ENCODE peak calls at places on chromosomes 4 and X, in ten cellular contexts. I is mesenchymal stem cell; O is cardiac muscle cell; L is CD8-positive, alpha-beta memory T cell; V is right cardiac atrium; H is PC-3; D is tibial nerve; S is GM23248; W is left lung; R is CD8-positive, alpha-beta T cell. T is an unnamed sample.

GRCh38 chr4:3389186-3389878 is 52.4 kb upstream of the HGFAC start:
- DNase-seq in W (peak), L (no peak), I (no peak), V (no peak), S (no peak), R (no peak), D (no peak), H (no peak), O (no peak), T (no peak)

GRCh38 chr4:2954358-2955185 is 8.6 kb downstream of the NOP14 start:
- DNase-seq in H (no peak), S (no peak), V (no peak), O (no peak), D (no peak), I (no peak), R (no peak), W (no peak), L (peak), T (no peak)

GRCh38 chr4:79134767-79135166 is 191.1 kb downstream of the NAA11 start:
- DNase-seq in V (no peak), R (no peak), W (no peak), H (no peak), L (no peak), D (no peak), O (no peak), I (no peak), S (no peak), T (no peak)

GRCh38 chr4:163556169-163556568 is 61.7 kb downstream of the TMA16 start:
- DNase-seq in L (no peak), I (no peak), W (no peak), V (no peak), H (peak), D (no peak), R (no peak), O (no peak), S (no peak), T (no peak)

GRCh38 chr4:78542373-78542772 is 9.2 kb upstream of the ANXA3 start:
- DNase-seq in I (peak), H (peak), L (no peak), D (no peak), W (no peak), V (no peak), S (peak), O (peak), R (no peak), T (no peak)

GRCh38 chrX:15714529-15714928 is 23.5 kb upstream of the CA5B start:
- DNase-seq in D (no peak), H (peak), R (no peak), I (no peak), V (peak), S (no peak), O (peak), L (no peak), W (no peak), T (peak)

GRCh38 chr4:6928067-6928466 is 18.4 kb downstream of the TBC1D14 start:
- DNase-seq in R (no peak), I (no peak), O (no peak), S (no peak), V (no peak), L (no peak), D (no peak), H (no peak), W (no peak), T (no peak)

GRCh38 chr4:95156452-95156765 is 392.4 kb downstream of the UNC5C start:
- DNase-seq in R (no peak), W (no peak), I (no peak), L (no peak), O (no peak), H (no peak), V (no peak), S (no peak), D (no peak), T (no peak)

GRCh38 chrX:96183843-96184242 is 500.8 kb upstream of the DIAPH2 start:
- DNase-seq in I (peak), S (peak), O (peak), D (peak), L (no peak), V (no peak), W (no peak), H (peak), R (no peak), T (no peak)

GRCh38 chr4:92825186-92825715 is 521.5 kb downstream of the GRID2 start:
- DNase-seq in R (no peak), H (peak), O (no peak), S (no peak), V (no peak), D (no peak), I (no peak), W (no peak), L (no peak), T (no peak)

GRCh38 chr4:89056953-89057398 is at the start of gene FAM13A:
- DNase-seq in V (peak), W (no peak), L (no peak), S (peak), O (peak), D (peak), H (peak), I (peak), R (no peak), T (peak)

GRCh38 chr4:157270552-157270951 is 50.0 kb downstream of the GRIA2 start:
- DNase-seq in H (no peak), L (no peak), O (no peak), D (no peak), I (no peak), W (no peak), V (no peak), S (no peak), R (no peak), T (no peak)

GRCh38 chrX:107628662-107629532 is 587 bp downstream of the PRPS1 start:
- DNase-seq in L (peak), O (peak), H (peak), W (no peak), I (peak), D (peak), R (peak), S (peak), V (no peak), T (peak)

GRCh38 chr4:41427306-41427882 is 110.6 kb upstream of the LIMCH1 start:
- DNase-seq in W (no peak), H (no peak), D (no peak), O (no peak), L (no peak), S (no peak), V (no peak), I (no peak), R (no peak), T (no peak)

GRCh38 chr4:109699553-109700225 is 3.6 kb downstream of the CASP6 start:
- DNase-seq in R (no peak), V (no peak), I (no peak), D (no peak), L (no peak), O (peak), H (no peak), S (no peak), W (no peak), T (no peak)

GRCh38 chrX:147803948-147804347 is 107.8 kb upstream of the FMR1 start:
- DNase-seq in I (no peak), D (no peak), W (no peak), L (no peak), S (peak), V (no peak), H (peak), R (no peak), O (no peak), T (no peak)

GRCh38 chrX:78104447-78105176 is 564 bp downstream of the PGK1 start:
- DNase-seq in H (peak), R (no peak), D (peak), S (peak), L (peak), W (peak), I (peak), V (peak), O (peak), T (peak)

GRCh38 chr4:123419885-123420743 is 23.5 kb downstream of the SPRY1 start:
- DNase-seq in I (no peak), R (no peak), V (no peak), D (no peak), S (no peak), W (no peak), L (no peak), H (no peak), O (no peak), T (no peak)

GRCh38 chr4:113784497-113785254 is 23.1 kb upstream of the CAMK2D start:
- DNase-seq in W (no peak), D (no peak), R (no peak), S (peak), L (no peak), I (peak), V (no peak), O (peak), H (peak), T (no peak)

GRCh38 chr4:165052627-165053026 is 1.0 kb upstream of the TRIM75 start:
- DNase-seq in H (no peak), R (no peak), S (no peak), L (no peak), I (no peak), W (no peak), D (no peak), V (no peak), O (no peak), T (no peak)

GRCh38 chrX:141791856-141792255 is 46.3 kb upstream of the MAGEC3 start:
- DNase-seq in I (no peak), H (peak), V (no peak), R (no peak), S (no peak), L (no peak), D (no peak), O (no peak), W (no peak), T (no peak)

GRCh38 chr4:111689214-111689613 is 456.0 kb upstream of the FAM241A start:
- DNase-seq in V (no peak), I (peak), D (peak), H (no peak), O (peak), R (no peak), W (no peak), S (peak), L (no peak), T (no peak)

GRCh38 chrX:19649227-19650009 is 134.1 kb upstream of the MAP3K15 start:
- DNase-seq in V (no peak), D (no peak), S (peak), I (no peak), L (no peak), O (peak), R (no peak), H (no peak), W (no peak), T (no peak)

GRCh38 chr4:47032405-47033106 is 1.2 kb downstream of the GABRB1 start:
- DNase-seq in V (peak), H (no peak), S (peak), W (peak), L (no peak), R (no peak), I (peak), D (no peak), O (peak), T (peak)

GRCh38 chr4:23477905-23478304 is 411.9 kb downstream of the PPARGC1A start:
- DNase-seq in D (no peak), S (no peak), I (no peak), V (no peak), R (no peak), L (no peak), O (no peak), W (no peak), H (no peak), T (no peak)

GRCh38 chrX:140050906-140051305 is 85.6 kb upstream of the CXorf66 start:
- DNase-seq in L (no peak), O (peak), S (peak), W (no peak), H (peak), I (peak), D (no peak), V (no peak), R (no peak), T (no peak)

GRCh38 chrX:50813843-50814661 is at the start of gene SHROOM4:
- DNase-seq in S (peak), D (peak), H (no peak), L (no peak), W (peak), R (no peak), V (peak), O (peak), I (peak), T (peak)

GRCh38 chrX:148854351-148854750 is 353.9 kb downstream of the AFF2 start:
- DNase-seq in R (no peak), W (no peak), D (no peak), H (no peak), V (no peak), S (no peak), O (no peak), I (no peak), L (no peak), T (no peak)

DNA sequence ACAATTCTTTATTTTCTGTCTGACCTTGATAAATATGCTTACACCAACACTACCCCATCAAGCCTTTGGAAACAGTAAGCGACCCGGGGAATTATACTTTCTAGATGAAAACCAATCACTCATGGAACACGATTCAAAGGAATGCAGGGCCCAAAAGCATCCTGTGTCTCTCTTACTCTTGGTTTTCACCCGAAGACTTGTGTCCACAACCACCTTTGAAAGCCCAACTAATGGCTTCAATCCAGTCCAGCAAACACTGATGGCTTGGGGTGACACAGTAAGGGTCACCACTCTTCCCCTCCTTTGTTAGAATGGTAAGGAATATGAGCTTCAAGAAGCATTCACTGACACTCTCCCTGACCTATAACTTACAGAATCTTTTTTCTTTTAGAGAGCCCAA is 1.6 kb downstream of the CBR4 start:
- DNase-seq in H (no peak), S (no peak), I (no peak), V (no peak), O (no peak), L (no peak), W (no peak), R (no peak), D (no peak), T (no peak)
- H3K4me3 ChIP-seq in H (peak), S (peak), I (no peak), V (peak), O (peak), L (peak), W (no peak), R (peak), D (peak), T (peak)

GRCh38 chr4:153468587-153468986 is 2.4 kb downstream of the TMEM131L start:
- DNase-seq in H (no peak), S (no peak), O (no peak), R (no peak), V (no peak), I (no peak), W (no peak), L (no peak), D (no peak), T (no peak)

GRCh38 chr4:153474251-153474650 is 8.1 kb downstream of the TMEM131L start:
- DNase-seq in H (no peak), L (no peak), S (no peak), I (no peak), D (no peak), O (no peak), R (no peak), W (no peak), V (no peak), T (no peak)

GRCh38 chr4:153471691-153472080 is 5.5 kb downstream of the TMEM131L start:
- DNase-seq in D (no peak), L (peak), S (no peak), V (no peak), R (no peak), I (no peak), O (no peak), H (no peak), W (no peak), T (no peak)

GRCh38 chr4:153467897-153468262 is 1.7 kb downstream of the TMEM131L start:
- DNase-seq in D (no peak), R (no peak), W (no peak), V (no peak), I (peak), S (no peak), H (no peak), L (no peak), O (peak), T (no peak)

GRCh38 chr4:153472122-153473037 is 6.2 kb downstream of the TMEM131L start:
- DNase-seq in R (no peak), W (no peak), I (no peak), L (no peak), O (no peak), V (no peak), S (no peak), D (no peak), H (no peak), T (no peak)
- H3K27ac ChIP-seq in R (peak), W (no peak), I (no peak), L (peak), O (no peak), V (no peak), S (no peak), D (no peak), H (no peak), T (no peak)

GRCh38 chrX:84721416-84721815 is 219.2 kb upstream of the HDX start:
- DNase-seq in O (no peak), V (no peak), I (no peak), S (no peak), W (no peak), R (no peak), H (no peak), L (no peak), D (no peak), T (no peak)
- H3K4me3 ChIP-seq in O (no peak), V (no peak), I (no peak), S (no peak), W (no peak), R (no peak), H (no peak), L (no peak), D (no peak), T (no peak)

GRCh38 chrX:79365591-79365990 is 1.5 kb downstream of the ITM2A start:
- DNase-seq in D (no peak), W (no peak), H (no peak), L (no peak), V (no peak), I (no peak), R (no peak), O (no peak), S (no peak), T (no peak)
- H3K27ac ChIP-seq in D (no peak), W (no peak), H (no peak), L (peak), V (no peak), I (no peak), R (peak), O (no peak), S (no peak), T (no peak)

GRCh38 chr4:139299536-139299935 is 1.8 kb upstream of the NAA15 start:
- DNase-seq in R (no peak), V (no peak), W (no peak), H (peak), O (no peak), L (no peak), I (no peak), D (no peak), S (peak), T (no peak)
- H3K4me3 ChIP-seq in R (no peak), V (peak), W (no peak), H (peak), O (peak), L (no peak), I (no peak), D (no peak), S (peak), T (peak)

GRCh38 chr4:5746250-5746649 is 35.2 kb downstream of the EVC start:
- DNase-seq in D (no peak), I (no peak), W (no peak), O (no peak), R (no peak), V (no peak), S (no peak), L (no peak), H (no peak), T (no peak)

GRCh38 chr4:5749568-5749967 is 38.6 kb downstream of the EVC start:
- DNase-seq in D (no peak), L (no peak), I (no peak), S (no peak), R (no peak), O (no peak), V (no peak), H (no peak), W (peak), T (no peak)

GRCh38 chr4:5746829-5747745 is 36.1 kb downstream of the EVC start:
- DNase-seq in R (no peak), H (peak), L (no peak), V (peak), W (no peak), O (peak), D (no peak), I (peak), S (peak), T (no peak)

GRCh38 chr4:5750052-5750950 is 39.3 kb downstream of the EVC start:
- DNase-seq in W (no peak), V (no peak), L (no peak), O (peak), H (no peak), S (peak), D (no peak), I (peak), R (no peak), T (no peak)

DNA sequence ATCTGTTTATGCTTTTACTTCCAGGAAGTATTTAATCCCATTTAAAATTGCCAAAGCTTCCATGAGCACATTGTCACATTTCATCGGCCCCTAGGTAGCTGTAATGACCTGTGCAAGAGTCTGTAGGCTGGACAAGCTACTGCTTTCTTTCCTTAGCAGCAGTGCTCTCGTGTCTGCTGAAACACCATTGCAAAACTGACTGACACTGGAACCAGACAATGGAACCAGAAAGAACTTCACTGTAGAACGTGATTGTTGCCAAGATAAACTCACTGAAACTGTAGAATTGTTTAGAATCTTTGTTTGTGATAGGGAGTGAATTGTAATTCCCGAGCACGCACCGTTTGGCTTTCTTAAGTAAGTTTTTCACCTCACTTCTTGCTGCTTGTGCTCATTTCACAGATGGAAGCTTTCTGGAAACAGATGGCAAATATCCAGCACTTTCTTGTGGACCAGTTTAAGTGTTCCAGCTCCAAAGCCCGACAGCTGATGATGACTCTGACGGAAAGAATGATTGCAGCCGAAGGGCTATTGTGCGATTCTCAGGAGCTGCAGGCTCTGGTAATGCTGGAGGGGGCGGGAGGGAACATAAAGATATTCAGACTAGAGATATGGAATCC is 36.9 kb downstream of the EVC start:
- DNase-seq in D (peak), O (peak), L (no peak), H (peak), V (peak), I (peak), R (no peak), W (no peak), S (peak), T (no peak)
- H3K27ac ChIP-seq in D (peak), O (no peak), L (no peak), H (peak), V (no peak), I (peak), R (no peak), W (no peak), S (peak), T (no peak)

DNA sequence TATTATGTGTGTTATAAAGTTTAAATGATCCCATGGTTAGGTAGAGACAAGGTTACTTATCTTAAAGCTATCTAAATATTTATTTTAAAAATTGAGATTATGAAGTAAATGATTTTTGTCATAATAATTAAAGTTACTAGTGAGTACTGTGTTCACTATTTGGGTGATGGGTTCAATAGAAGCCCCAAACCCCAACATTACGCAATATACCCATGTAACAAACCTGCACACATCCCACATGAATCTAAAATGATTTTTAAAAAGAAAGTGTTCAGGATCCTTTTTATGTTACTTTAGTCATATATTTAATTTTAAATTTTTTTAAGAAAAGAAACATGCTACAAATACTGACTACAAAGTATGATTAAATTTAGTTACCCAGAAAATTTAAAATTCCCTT is 193.9 kb downstream of the TLL1 start:
- DNase-seq in O (no peak), I (no peak), R (no peak), D (no peak), W (no peak), L (no peak), H (no peak), V (no peak), S (no peak), T (no peak)
- H3K4me3 ChIP-seq in O (no peak), I (no peak), R (no peak), D (no peak), W (no peak), L (no peak), H (no peak), V (no peak), S (no peak), T (no peak)

DNA sequence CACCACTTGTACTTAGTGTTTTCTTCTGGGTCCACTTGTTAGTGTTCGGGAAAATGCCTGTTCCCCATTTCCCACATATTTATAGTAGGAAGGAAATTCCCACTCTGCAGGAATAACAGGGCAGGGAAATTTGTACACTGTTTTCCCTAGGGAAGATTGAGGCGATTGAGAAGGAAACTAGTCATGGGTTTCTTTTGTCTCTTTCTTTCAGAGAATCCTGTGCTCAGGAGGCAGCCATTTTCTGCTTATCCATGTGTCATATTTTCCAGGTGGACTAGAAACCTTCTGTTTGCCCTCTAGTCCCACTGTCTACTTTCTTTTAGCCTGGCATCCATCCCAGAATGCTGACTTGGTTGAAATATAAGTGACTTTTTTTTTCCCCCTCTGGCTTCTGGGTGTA is 299.1 kb upstream of the ANKRD50 start:
- DNase-seq in V (no peak), W (no peak), D (no peak), L (no peak), O (peak), H (no peak), I (peak), R (no peak), S (peak), T (no peak)
- H3K27ac ChIP-seq in V (no peak), W (no peak), D (no peak), L (no peak), O (no peak), H (no peak), I (no peak), R (no peak), S (no peak), T (no peak)